ENCODE peak calls at places on chromosomes 13 and 19, in six cellular contexts. One of them, this sample, is unnamed.

GRCh38 chr19:12544401-12544876 is 6.8 kb downstream of the ZNF564 start:
- DNase-seq in psoas muscle: no peak
- DNase-seq in kidney epithelial cell: no peak
- DNase-seq in hepatocyte: no peak
- DNase-seq in tibial nerve: no peak
- DNase-seq in ovary: no peak
- DNase-seq in this sample: no peak

GRCh38 chr19:3123956-3124355 is 11.9 kb upstream of the GNA15 start:
- DNase-seq in kidney epithelial cell: no peak
- DNase-seq in hepatocyte: no peak
- DNase-seq in tibial nerve: no peak
- DNase-seq in psoas muscle: peak; percentile 11
- DNase-seq in ovary: no peak
- DNase-seq in this sample: no peak

GRCh38 chr13:37960427-37960826 is 90.9 kb upstream of the TRPC4 start:
- DNase-seq in tibial nerve: no peak
- DNase-seq in ovary: no peak
- DNase-seq in kidney epithelial cell: no peak
- DNase-seq in hepatocyte: no peak
- DNase-seq in psoas muscle: no peak
- DNase-seq in this sample: no peak

GRCh38 chr19:14441041-14441938 is 8.2 kb downstream of the PKN1 start:
- DNase-seq in kidney epithelial cell: no peak
- DNase-seq in tibial nerve: no peak
- DNase-seq in hepatocyte: no peak
- DNase-seq in ovary: no peak
- DNase-seq in psoas muscle: no peak
- DNase-seq in this sample: no peak

GRCh38 chr13:97781891-97782305 is 171.6 kb upstream of the IPO5 start:
- DNase-seq in ovary: no peak
- DNase-seq in kidney epithelial cell: no peak
- DNase-seq in hepatocyte: no peak
- DNase-seq in psoas muscle: no peak
- DNase-seq in tibial nerve: peak; percentile 34
- DNase-seq in this sample: no peak

GRCh38 chr19:39310558-39311311 is 9.9 kb downstream of the LRFN1 start:
- DNase-seq in tibial nerve: no peak
- DNase-seq in ovary: no peak
- DNase-seq in psoas muscle: no peak
- DNase-seq in kidney epithelial cell: no peak
- DNase-seq in hepatocyte: no peak
- DNase-seq in this sample: no peak

GRCh38 chr19:14476663-14477401 is 1.7 kb upstream of the PTGER1 start:
- DNase-seq in ovary: no peak
- DNase-seq in tibial nerve: peak; percentile 63
- DNase-seq in kidney epithelial cell: peak; percentile 60
- DNase-seq in psoas muscle: peak; percentile 49
- DNase-seq in hepatocyte: peak; percentile 66
- DNase-seq in this sample: no peak

GRCh38 chr13:112102243-112102642 is 35.3 kb downstream of the SOX1 start:
- DNase-seq in ovary: no peak
- DNase-seq in hepatocyte: no peak
- DNase-seq in kidney epithelial cell: no peak
- DNase-seq in tibial nerve: no peak
- DNase-seq in psoas muscle: no peak
- DNase-seq in this sample: peak; percentile 26

GRCh38 chr13:101838305-101838835 is 385.9 kb downstream of the ITGBL1 start:
- DNase-seq in kidney epithelial cell: no peak
- DNase-seq in tibial nerve: no peak
- DNase-seq in hepatocyte: no peak
- DNase-seq in psoas muscle: no peak
- DNase-seq in ovary: no peak
- DNase-seq in this sample: peak; percentile 3

GRCh38 chr13:102017248-102017647 is 384.6 kb downstream of the FGF14 start:
- DNase-seq in tibial nerve: no peak
- DNase-seq in psoas muscle: no peak
- DNase-seq in ovary: no peak
- DNase-seq in kidney epithelial cell: no peak
- DNase-seq in hepatocyte: no peak
- DNase-seq in this sample: no peak

GRCh38 chr13:32430018-32430747 is 2.3 kb upstream of the N4BP2L1 start:
- DNase-seq in psoas muscle: no peak
- DNase-seq in tibial nerve: no peak
- DNase-seq in hepatocyte: no peak
- DNase-seq in kidney epithelial cell: no peak
- DNase-seq in ovary: no peak
- DNase-seq in this sample: no peak

GRCh38 chr19:38182536-38183210 is 41.3 kb downstream of the DPF1 start:
- DNase-seq in ovary: no peak
- DNase-seq in hepatocyte: no peak
- DNase-seq in kidney epithelial cell: no peak
- DNase-seq in tibial nerve: no peak
- DNase-seq in psoas muscle: no peak
- DNase-seq in this sample: no peak

GRCh38 chr19:4580021-4580901 is 20.8 kb upstream of the SEMA6B start:
- DNase-seq in ovary: no peak
- DNase-seq in kidney epithelial cell: no peak
- DNase-seq in psoas muscle: no peak
- DNase-seq in hepatocyte: peak; percentile 11
- DNase-seq in tibial nerve: no peak
- DNase-seq in this sample: no peak

GRCh38 chr13:67299072-67299635 is 69.0 kb upstream of the PCDH9 start:
- DNase-seq in tibial nerve: no peak
- DNase-seq in kidney epithelial cell: peak; percentile 89
- DNase-seq in ovary: no peak
- DNase-seq in psoas muscle: no peak
- DNase-seq in hepatocyte: no peak
- DNase-seq in this sample: no peak

GRCh38 chr19:2317300-2317699 is 9.3 kb upstream of the LINGO3 start:
- DNase-seq in tibial nerve: no peak
- DNase-seq in psoas muscle: no peak
- DNase-seq in hepatocyte: no peak
- DNase-seq in ovary: no peak
- DNase-seq in kidney epithelial cell: no peak
- DNase-seq in this sample: no peak

GRCh38 chr13:84641491-84641890 is 759.2 kb upstream of the SLITRK1 start:
- DNase-seq in ovary: no peak
- DNase-seq in hepatocyte: no peak
- DNase-seq in tibial nerve: no peak
- DNase-seq in kidney epithelial cell: no peak
- DNase-seq in psoas muscle: no peak
- DNase-seq in this sample: no peak

GRCh38 chr19:52648336-52648990 is 10.3 kb upstream of the ZNF83 start:
- DNase-seq in hepatocyte: no peak
- DNase-seq in tibial nerve: no peak
- DNase-seq in kidney epithelial cell: no peak
- DNase-seq in psoas muscle: no peak
- DNase-seq in ovary: no peak
- DNase-seq in this sample: no peak

GRCh38 chr13:112071011-112071901 is 4.3 kb downstream of the SOX1 start:
- DNase-seq in ovary: no peak
- DNase-seq in kidney epithelial cell: no peak
- DNase-seq in hepatocyte: no peak
- DNase-seq in psoas muscle: no peak
- DNase-seq in tibial nerve: no peak
- DNase-seq in this sample: no peak

GRCh38 chr19:17794731-17795494 is at the start of gene B3GNT3:
- DNase-seq in kidney epithelial cell: no peak
- DNase-seq in psoas muscle: peak; percentile 24
- DNase-seq in tibial nerve: no peak
- DNase-seq in hepatocyte: peak; percentile 92
- DNase-seq in ovary: no peak
- DNase-seq in this sample: no peak

GRCh38 chr19:495047-495439 is 1.2 kb upstream of the MADCAM1 start:
- DNase-seq in hepatocyte: no peak
- DNase-seq in psoas muscle: peak; percentile 2
- DNase-seq in ovary: no peak
- DNase-seq in kidney epithelial cell: no peak
- DNase-seq in tibial nerve: no peak
- DNase-seq in this sample: no peak

GRCh38 chr19:47762615-47763308 is 15.7 kb upstream of the SELENOW start:
- DNase-seq in kidney epithelial cell: no peak
- DNase-seq in tibial nerve: no peak
- DNase-seq in ovary: peak; percentile 26
- DNase-seq in hepatocyte: no peak
- DNase-seq in psoas muscle: no peak
- DNase-seq in this sample: no peak

GRCh38 chr19:14112051-14112808 is 5.3 kb downstream of the PRKACA start:
- DNase-seq in ovary: peak; percentile 49
- DNase-seq in tibial nerve: no peak
- DNase-seq in psoas muscle: peak; percentile 56
- DNase-seq in kidney epithelial cell: no peak
- DNase-seq in hepatocyte: no peak
- DNase-seq in this sample: no peak

GRCh38 chr19:8639821-8640401 is 9.5 kb downstream of the NFILZ start:
- DNase-seq in kidney epithelial cell: no peak
- DNase-seq in psoas muscle: no peak
- DNase-seq in hepatocyte: no peak
- DNase-seq in tibial nerve: no peak
- DNase-seq in ovary: no peak
- DNase-seq in this sample: no peak

GRCh38 chr19:8640402-8641004 is 10.1 kb downstream of the NFILZ start:
- DNase-seq in kidney epithelial cell: no peak
- DNase-seq in tibial nerve: peak; percentile 38
- DNase-seq in ovary: no peak
- DNase-seq in hepatocyte: peak; percentile 46
- DNase-seq in psoas muscle: no peak
- DNase-seq in this sample: no peak

GRCh38 chr19:8641221-8641907 is 10.9 kb downstream of the NFILZ start:
- DNase-seq in ovary: no peak
- DNase-seq in psoas muscle: no peak
- DNase-seq in kidney epithelial cell: no peak
- DNase-seq in hepatocyte: no peak
- DNase-seq in tibial nerve: no peak
- DNase-seq in this sample: no peak

GRCh38 chr19:8635422-8635821 is 5.0 kb downstream of the NFILZ start:
- DNase-seq in tibial nerve: no peak
- DNase-seq in kidney epithelial cell: no peak
- DNase-seq in ovary: no peak
- DNase-seq in hepatocyte: no peak
- DNase-seq in psoas muscle: no peak
- DNase-seq in this sample: no peak

GRCh38 chr19:8638078-8638619 is 7.7 kb downstream of the NFILZ start:
- DNase-seq in tibial nerve: no peak
- DNase-seq in hepatocyte: no peak
- DNase-seq in kidney epithelial cell: no peak
- DNase-seq in ovary: no peak
- DNase-seq in psoas muscle: no peak
- DNase-seq in this sample: no peak
- H3K4me3 ChIP-seq in tibial nerve: no peak overlapping the region
- H3K4me3 ChIP-seq in hepatocyte: no peak overlapping the region
- H3K4me3 ChIP-seq in kidney epithelial cell: no peak overlapping the region
- H3K4me3 ChIP-seq in ovary: no peak overlapping the region
- H3K4me3 ChIP-seq in psoas muscle: no peak overlapping the region
- H3K4me3 ChIP-seq in this sample: no peak overlapping the region

GRCh38 chr19:31348416-31349159 is 648 bp downstream of the TSHZ3 start:
- DNase-seq in ovary: peak; percentile 60
- DNase-seq in kidney epithelial cell: no peak
- DNase-seq in hepatocyte: peak; percentile 36
- DNase-seq in tibial nerve: peak; percentile 27
- DNase-seq in psoas muscle: peak; percentile 41
- DNase-seq in this sample: no peak
- H3K4me3 ChIP-seq in ovary: peak overlapping the region; percentile 61
- H3K4me3 ChIP-seq in kidney epithelial cell: peak overlapping the region; percentile 65
- H3K4me3 ChIP-seq in hepatocyte: peak overlapping the region; percentile 87
- H3K4me3 ChIP-seq in tibial nerve: peak overlapping the region; percentile 87
- H3K4me3 ChIP-seq in psoas muscle: peak overlapping the region; percentile 80
- H3K4me3 ChIP-seq in this sample: peak overlapping the region; percentile 44

GRCh38 chr19:23909222-23909621 is 5.5 kb upstream of the ZNF726 start:
- DNase-seq in ovary: no peak
- DNase-seq in hepatocyte: no peak
- DNase-seq in psoas muscle: no peak
- DNase-seq in tibial nerve: no peak
- DNase-seq in kidney epithelial cell: no peak
- DNase-seq in this sample: no peak

GRCh38 chr19:23914402-23915286 is at the start of gene ZNF726:
- DNase-seq in hepatocyte: no peak
- DNase-seq in kidney epithelial cell: peak; percentile 89
- DNase-seq in psoas muscle: peak; percentile 79
- DNase-seq in ovary: peak; percentile 75
- DNase-seq in tibial nerve: peak; percentile 87
- DNase-seq in this sample: peak; percentile 98

GRCh38 chr19:23917856-23918255 is 3.2 kb downstream of the ZNF726 start:
- DNase-seq in tibial nerve: no peak
- DNase-seq in ovary: no peak
- DNase-seq in hepatocyte: no peak
- DNase-seq in kidney epithelial cell: peak; percentile 2
- DNase-seq in psoas muscle: no peak
- DNase-seq in this sample: peak; percentile 92

GRCh38 chr19:23916991-23917390 is 2.3 kb downstream of the ZNF726 start:
- DNase-seq in tibial nerve: no peak
- DNase-seq in hepatocyte: no peak
- DNase-seq in kidney epithelial cell: no peak
- DNase-seq in psoas muscle: no peak
- DNase-seq in ovary: no peak
- DNase-seq in this sample: no peak

GRCh38 chr19:23913931-23914330 is 755 bp upstream of the ZNF726 start:
- DNase-seq in psoas muscle: no peak
- DNase-seq in tibial nerve: no peak
- DNase-seq in hepatocyte: no peak
- DNase-seq in kidney epithelial cell: no peak
- DNase-seq in ovary: no peak
- DNase-seq in this sample: no peak
- H3K4me3 ChIP-seq in psoas muscle: peak overlapping the region; percentile 63
- H3K4me3 ChIP-seq in tibial nerve: peak overlapping the region; percentile 64
- H3K4me3 ChIP-seq in hepatocyte: no peak overlapping the region
- H3K4me3 ChIP-seq in kidney epithelial cell: no peak overlapping the region
- H3K4me3 ChIP-seq in ovary: no peak overlapping the region
- H3K4me3 ChIP-seq in this sample: peak overlapping the region; percentile 71

GRCh38 chr13:20475927-20476691 is 49.5 kb downstream of the CRYL1 start:
- DNase-seq in hepatocyte: peak; percentile 24
- DNase-seq in ovary: no peak
- DNase-seq in tibial nerve: no peak
- DNase-seq in psoas muscle: no peak
- DNase-seq in kidney epithelial cell: no peak
- DNase-seq in this sample: peak; percentile 42
- H3K4me3 ChIP-seq in hepatocyte: no peak overlapping the region
- H3K4me3 ChIP-seq in ovary: no peak overlapping the region
- H3K4me3 ChIP-seq in tibial nerve: no peak overlapping the region
- H3K4me3 ChIP-seq in psoas muscle: no peak overlapping the region
- H3K4me3 ChIP-seq in kidney epithelial cell: no peak overlapping the region
- H3K4me3 ChIP-seq in this sample: no peak overlapping the region

DNA sequence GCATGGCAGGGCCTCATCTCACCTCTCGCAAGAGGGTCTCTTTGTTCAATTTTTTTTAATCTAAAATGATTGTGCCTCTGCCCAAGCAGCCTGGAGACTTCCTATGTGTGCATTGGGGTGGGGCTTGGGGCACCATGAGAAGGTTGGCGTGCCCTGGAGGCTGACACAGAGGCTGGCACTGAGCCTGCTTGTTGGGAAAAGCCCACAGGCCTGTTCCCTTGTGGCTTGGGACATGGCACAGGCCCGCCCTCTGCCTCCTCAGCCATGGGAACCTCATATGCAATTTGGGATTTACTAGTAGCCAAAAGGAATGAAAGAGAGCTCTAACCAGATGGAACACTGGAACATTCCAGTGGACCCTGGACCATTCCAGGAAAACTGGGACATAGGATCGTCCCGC is 8.0 kb downstream of the FXYD3 start:
- DNase-seq in psoas muscle: peak; percentile 69
- DNase-seq in kidney epithelial cell: no peak
- DNase-seq in hepatocyte: no peak
- DNase-seq in ovary: no peak
- DNase-seq in tibial nerve: peak; percentile 67
- DNase-seq in this sample: no peak
- H3K4me3 ChIP-seq in psoas muscle: peak overlapping the region; percentile 65
- H3K4me3 ChIP-seq in kidney epithelial cell: no peak overlapping the region
- H3K4me3 ChIP-seq in hepatocyte: no peak overlapping the region
- H3K4me3 ChIP-seq in ovary: no peak overlapping the region
- H3K4me3 ChIP-seq in tibial nerve: peak overlapping the region; percentile 58
- H3K4me3 ChIP-seq in this sample: no peak overlapping the region

This sample was measured in LNCaP clone FGC.